ENCODE peak calls at places on chromosomes 3 and 15, in eight cellular contexts. One of them, this sample, is unnamed. For H3K36me3, the result is how much of the 10 kb centered on the place peaks cover.

GRCh38 chr15:57769266-57769665 is 62.8 kb downstream of the POLR2M start:
- DNase-seq in HepG2: no peak
- DNase-seq in endothelial cell of umbilical vein: peak
- DNase-seq in body of pancreas: peak
- DNase-seq in IMR-90: peak
- DNase-seq in transverse colon: no peak
- DNase-seq in sigmoid colon: peak
- DNase-seq in uterus: peak
- DNase-seq in this sample: peak

GRCh38 chr3:41307065-41307464 is 107.8 kb downstream of the CTNNB1 start:
- DNase-seq in IMR-90: no peak
- DNase-seq in transverse colon: no peak
- DNase-seq in sigmoid colon: no peak
- DNase-seq in endothelial cell of umbilical vein: no peak
- DNase-seq in HepG2: no peak
- DNase-seq in uterus: no peak
- DNase-seq in body of pancreas: no peak
- DNase-seq in this sample: no peak

GRCh38 chr3:138434875-138435772 is 708 bp downstream of the ESYT3 start:
- DNase-seq in body of pancreas: peak
- DNase-seq in IMR-90: no peak
- DNase-seq in endothelial cell of umbilical vein: no peak
- DNase-seq in sigmoid colon: no peak
- DNase-seq in uterus: no peak
- DNase-seq in transverse colon: no peak
- DNase-seq in HepG2: no peak
- DNase-seq in this sample: no peak

GRCh38 chr15:65033659-65034269 is 4.3 kb upstream of the MTFMT start:
- DNase-seq in sigmoid colon: no peak
- DNase-seq in HepG2: peak
- DNase-seq in transverse colon: peak
- DNase-seq in uterus: no peak
- DNase-seq in IMR-90: peak
- DNase-seq in endothelial cell of umbilical vein: peak
- DNase-seq in body of pancreas: no peak
- DNase-seq in this sample: no peak

GRCh38 chr3:146117406-146118285 is 43.3 kb downstream of the PLOD2 start:
- DNase-seq in HepG2: no peak
- DNase-seq in uterus: no peak
- DNase-seq in transverse colon: no peak
- DNase-seq in body of pancreas: no peak
- DNase-seq in endothelial cell of umbilical vein: no peak
- DNase-seq in IMR-90: peak
- DNase-seq in sigmoid colon: no peak
- DNase-seq in this sample: no peak

GRCh38 chr3:38122712-38123290 is 14.1 kb downstream of the ACAA1 start:
- DNase-seq in HepG2: no peak
- DNase-seq in body of pancreas: no peak
- DNase-seq in endothelial cell of umbilical vein: no peak
- DNase-seq in uterus: no peak
- DNase-seq in transverse colon: no peak
- DNase-seq in sigmoid colon: no peak
- DNase-seq in IMR-90: no peak
- DNase-seq in this sample: no peak

GRCh38 chr3:48528754-48529153 is 24.8 kb upstream of the SHISA5 start:
- DNase-seq in HepG2: no peak
- DNase-seq in transverse colon: no peak
- DNase-seq in body of pancreas: no peak
- DNase-seq in IMR-90: no peak
- DNase-seq in uterus: no peak
- DNase-seq in sigmoid colon: no peak
- DNase-seq in endothelial cell of umbilical vein: no peak
- DNase-seq in this sample: no peak

GRCh38 chr3:160982497-160982896 is 122.7 kb downstream of the B3GALNT1 start:
- DNase-seq in endothelial cell of umbilical vein: no peak
- DNase-seq in transverse colon: no peak
- DNase-seq in body of pancreas: no peak
- DNase-seq in IMR-90: no peak
- DNase-seq in sigmoid colon: no peak
- DNase-seq in uterus: no peak
- DNase-seq in HepG2: no peak
- DNase-seq in this sample: no peak

GRCh38 chr15:33243393-33243792 is 48.9 kb upstream of the FMN1 start:
- DNase-seq in transverse colon: no peak
- DNase-seq in body of pancreas: no peak
- DNase-seq in HepG2: no peak
- DNase-seq in endothelial cell of umbilical vein: no peak
- DNase-seq in sigmoid colon: no peak
- DNase-seq in IMR-90: peak
- DNase-seq in uterus: no peak
- DNase-seq in this sample: no peak

GRCh38 chr3:66443404-66443803 is 57.4 kb downstream of the LRIG1 start:
- DNase-seq in body of pancreas: no peak
- DNase-seq in IMR-90: no peak
- DNase-seq in sigmoid colon: peak
- DNase-seq in transverse colon: no peak
- DNase-seq in endothelial cell of umbilical vein: no peak
- DNase-seq in uterus: no peak
- DNase-seq in HepG2: no peak
- DNase-seq in this sample: no peak

GRCh38 chr15:72368315-72368714 is 7.5 kb downstream of the HEXA start:
- DNase-seq in body of pancreas: no peak
- DNase-seq in IMR-90: no peak
- DNase-seq in sigmoid colon: no peak
- DNase-seq in transverse colon: no peak
- DNase-seq in uterus: no peak
- DNase-seq in HepG2: no peak
- DNase-seq in endothelial cell of umbilical vein: no peak
- DNase-seq in this sample: no peak

GRCh38 chr3:72368331-72368975 is 479.8 kb downstream of the SHQ1 start:
- DNase-seq in sigmoid colon: no peak
- DNase-seq in transverse colon: no peak
- DNase-seq in uterus: no peak
- DNase-seq in HepG2: no peak
- DNase-seq in endothelial cell of umbilical vein: no peak
- DNase-seq in IMR-90: peak
- DNase-seq in body of pancreas: no peak
- DNase-seq in this sample: no peak

GRCh38 chr15:74398183-74398582 is 30.7 kb upstream of the CYP11A1 start:
- DNase-seq in HepG2: no peak
- DNase-seq in transverse colon: no peak
- DNase-seq in uterus: no peak
- DNase-seq in IMR-90: no peak
- DNase-seq in body of pancreas: no peak
- DNase-seq in endothelial cell of umbilical vein: no peak
- DNase-seq in sigmoid colon: no peak
- DNase-seq in this sample: no peak

GRCh38 chr3:67940200-67940952 is 286.0 kb upstream of the SUCLG2 start:
- DNase-seq in endothelial cell of umbilical vein: no peak
- DNase-seq in IMR-90: no peak
- DNase-seq in body of pancreas: peak
- DNase-seq in HepG2: no peak
- DNase-seq in uterus: no peak
- DNase-seq in transverse colon: peak
- DNase-seq in sigmoid colon: no peak
- DNase-seq in this sample: peak

GRCh38 chr15:41561777-41562145 is 2.7 kb downstream of the TYRO3 start:
- DNase-seq in HepG2: no peak
- DNase-seq in transverse colon: peak
- DNase-seq in IMR-90: peak
- DNase-seq in uterus: peak
- DNase-seq in body of pancreas: peak
- DNase-seq in endothelial cell of umbilical vein: peak
- DNase-seq in sigmoid colon: peak
- DNase-seq in this sample: peak

GRCh38 chr3:58049143-58049785 is 41.0 kb downstream of the FLNB start:
- DNase-seq in uterus: peak
- DNase-seq in transverse colon: no peak
- DNase-seq in endothelial cell of umbilical vein: peak
- DNase-seq in body of pancreas: peak
- DNase-seq in sigmoid colon: peak
- DNase-seq in HepG2: peak
- DNase-seq in IMR-90: peak
- DNase-seq in this sample: no peak

GRCh38 chr3:143119974-143120715 is 574 bp downstream of the CHST2 start:
- DNase-seq in IMR-90: no peak
- DNase-seq in endothelial cell of umbilical vein: peak
- DNase-seq in uterus: no peak
- DNase-seq in transverse colon: peak
- DNase-seq in body of pancreas: no peak
- DNase-seq in sigmoid colon: no peak
- DNase-seq in HepG2: no peak
- DNase-seq in this sample: no peak

GRCh38 chr3:126263539-126263938 is 83.2 kb upstream of the ALDH1L1 start:
- DNase-seq in endothelial cell of umbilical vein: no peak
- DNase-seq in sigmoid colon: no peak
- DNase-seq in transverse colon: no peak
- DNase-seq in HepG2: no peak
- DNase-seq in uterus: no peak
- DNase-seq in IMR-90: no peak
- DNase-seq in body of pancreas: no peak
- DNase-seq in this sample: no peak

GRCh38 chr3:126266291-126266840 is 86.0 kb upstream of the ALDH1L1 start:
- DNase-seq in HepG2: no peak
- DNase-seq in uterus: peak
- DNase-seq in IMR-90: peak
- DNase-seq in sigmoid colon: peak
- DNase-seq in body of pancreas: peak
- DNase-seq in transverse colon: peak
- DNase-seq in endothelial cell of umbilical vein: no peak
- DNase-seq in this sample: peak

GRCh38 chr3:126263971-126264370 is 83.6 kb upstream of the ALDH1L1 start:
- DNase-seq in body of pancreas: no peak
- DNase-seq in IMR-90: no peak
- DNase-seq in transverse colon: no peak
- DNase-seq in endothelial cell of umbilical vein: no peak
- DNase-seq in sigmoid colon: no peak
- DNase-seq in HepG2: no peak
- DNase-seq in uterus: no peak
- DNase-seq in this sample: no peak

GRCh38 chr3:126264952-126265351 is 84.6 kb upstream of the ALDH1L1 start:
- DNase-seq in body of pancreas: no peak
- DNase-seq in endothelial cell of umbilical vein: no peak
- DNase-seq in sigmoid colon: no peak
- DNase-seq in HepG2: no peak
- DNase-seq in IMR-90: no peak
- DNase-seq in transverse colon: no peak
- DNase-seq in uterus: no peak
- DNase-seq in this sample: no peak

GRCh38 chr3:126264381-126264780 is 84.0 kb upstream of the ALDH1L1 start:
- DNase-seq in body of pancreas: no peak
- DNase-seq in endothelial cell of umbilical vein: no peak
- DNase-seq in sigmoid colon: no peak
- DNase-seq in uterus: no peak
- DNase-seq in transverse colon: no peak
- DNase-seq in IMR-90: no peak
- DNase-seq in HepG2: no peak
- DNase-seq in this sample: no peak
- H3K4me3 ChIP-seq in body of pancreas: no peak
- H3K4me3 ChIP-seq in endothelial cell of umbilical vein: no peak
- H3K4me3 ChIP-seq in sigmoid colon: no peak
- H3K4me3 ChIP-seq in uterus: no peak
- H3K4me3 ChIP-seq in transverse colon: no peak
- H3K4me3 ChIP-seq in IMR-90: no peak
- H3K4me3 ChIP-seq in HepG2: no peak
- H3K4me3 ChIP-seq in this sample: no peak

DNA sequence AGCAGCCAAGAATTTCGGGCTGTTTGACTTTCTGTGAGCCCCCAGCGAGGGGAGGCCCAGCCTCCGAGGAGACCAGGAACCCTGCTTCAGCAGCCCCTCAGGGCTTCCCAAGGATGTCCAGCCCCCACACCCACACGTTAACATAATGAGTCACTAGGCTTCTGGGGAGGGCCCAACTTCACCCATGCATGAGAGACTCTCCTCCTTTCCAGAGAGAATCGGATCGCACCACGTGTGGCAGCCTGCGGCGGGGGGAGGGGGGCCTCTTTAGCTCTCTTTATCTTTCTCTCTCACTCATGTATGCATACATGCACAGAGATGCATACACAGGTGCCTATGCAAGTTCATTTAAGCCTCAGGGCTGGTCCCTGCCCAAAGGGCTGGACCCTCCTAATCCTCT is 3.1 kb upstream of the AP2M1 start:
- DNase-seq in endothelial cell of umbilical vein: no peak
- DNase-seq in IMR-90: peak
- DNase-seq in HepG2: no peak
- DNase-seq in sigmoid colon: no peak
- DNase-seq in body of pancreas: no peak
- DNase-seq in uterus: no peak
- DNase-seq in transverse colon: no peak
- DNase-seq in this sample: no peak
- H3K36me3 ChIP-seq in endothelial cell of umbilical vein: under half
- H3K36me3 ChIP-seq in IMR-90: under half
- H3K36me3 ChIP-seq in HepG2: under half
- H3K36me3 ChIP-seq in sigmoid colon: half or more
- H3K36me3 ChIP-seq in body of pancreas: under half
- H3K36me3 ChIP-seq in uterus: under half
- H3K36me3 ChIP-seq in transverse colon: under half
- H3K36me3 ChIP-seq in this sample: under half

DNA sequence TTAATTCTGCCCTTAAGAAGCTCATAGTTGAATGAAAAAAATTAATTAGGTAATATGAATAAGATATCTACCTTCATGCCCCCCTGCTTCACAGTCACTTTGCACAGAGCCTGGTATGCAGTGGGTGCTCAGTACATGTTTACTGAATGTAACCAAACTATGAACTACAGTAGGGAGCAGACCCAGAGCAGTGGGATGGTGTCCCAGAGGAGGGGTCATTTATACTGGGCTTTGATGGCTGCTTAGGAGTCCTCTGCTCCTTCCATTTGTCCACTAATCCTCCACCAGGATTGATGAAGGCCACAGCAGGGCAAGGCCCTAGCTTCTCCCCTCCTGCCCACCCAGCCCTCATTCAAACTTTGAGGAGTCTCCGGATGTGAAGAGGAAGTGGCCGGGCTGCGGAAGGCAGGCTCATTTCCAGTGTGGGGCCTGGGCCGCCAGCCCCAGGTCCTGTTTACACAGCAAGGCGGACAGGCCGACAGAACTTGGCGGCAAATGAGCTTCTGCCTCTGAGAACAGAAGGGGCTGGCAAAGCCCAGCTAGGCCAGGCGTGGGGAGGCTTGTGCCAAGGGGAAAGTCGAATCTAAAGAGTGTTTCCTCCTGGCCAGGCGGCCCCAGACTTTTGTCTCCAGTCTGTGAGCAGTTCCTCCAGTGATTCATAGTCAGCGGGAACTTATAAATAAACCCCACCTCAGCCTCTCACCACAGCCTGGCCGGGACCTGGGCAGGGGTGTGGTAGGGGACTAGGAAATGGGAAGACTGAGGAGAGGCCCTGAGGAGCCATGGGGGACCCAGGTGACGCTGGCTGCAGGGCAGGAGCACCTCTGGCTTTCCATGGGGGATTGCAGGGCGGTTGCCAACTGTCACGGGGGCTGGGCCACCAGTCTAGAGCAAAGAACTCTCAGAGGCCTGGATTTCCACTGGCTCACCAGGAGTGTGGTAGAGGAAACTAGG is 51.6 kb upstream of the LCTL start:
- DNase-seq in IMR-90: peak
- DNase-seq in uterus: peak
- DNase-seq in body of pancreas: peak
- DNase-seq in endothelial cell of umbilical vein: peak
- DNase-seq in sigmoid colon: peak
- DNase-seq in HepG2: peak
- DNase-seq in transverse colon: peak
- DNase-seq in this sample: no peak
- TF ChIP-seq POLR2A in IMR-90: peak
- TF ChIP-seq POLR2A in uterus: no peak
- TF ChIP-seq POLR2A in body of pancreas: no peak
- TF ChIP-seq POLR2A in endothelial cell of umbilical vein: no peak
- TF ChIP-seq POLR2A in sigmoid colon: no peak
- TF ChIP-seq POLR2A in HepG2: no peak
- TF ChIP-seq POLR2A in transverse colon: no peak
- TF ChIP-seq POLR2A in this sample: no peak

GRCh38 chr3:120285508-120285841 is 453 bp upstream of the GPR156 start:
- DNase-seq in uterus: no peak
- DNase-seq in HepG2: no peak
- DNase-seq in body of pancreas: no peak
- DNase-seq in transverse colon: no peak
- DNase-seq in sigmoid colon: no peak
- DNase-seq in endothelial cell of umbilical vein: no peak
- DNase-seq in IMR-90: no peak
- DNase-seq in this sample: no peak
- H3K4me3 ChIP-seq in uterus: peak
- H3K4me3 ChIP-seq in HepG2: no peak
- H3K4me3 ChIP-seq in body of pancreas: no peak
- H3K4me3 ChIP-seq in transverse colon: peak
- H3K4me3 ChIP-seq in sigmoid colon: peak
- H3K4me3 ChIP-seq in endothelial cell of umbilical vein: no peak
- H3K4me3 ChIP-seq in IMR-90: peak
- H3K4me3 ChIP-seq in this sample: peak

This sample was measured in testis.